ENCODE peak calls at places on chromosomes 5 and 9, in five cellular contexts. A, J, K, X and W are unnamed samples.
A peak's percentile ranks its signal among the peaks of the same experiment; 100 is the strongest.

GRCh38 chr5:168479166-168479565 is 7.1 kb upstream of the RARS1 start:
- DNase-seq in A (peak; percentile 17), J (no peak), K (no peak), X (no peak), W (no peak)

GRCh38 chr5:137097203-137097602 is 401.9 kb downstream of the SPOCK1 start:
- DNase-seq in A (no peak), J (no peak), K (no peak), X (no peak), W (no peak)

GRCh38 chr9:131395027-131395744 is 1.3 kb downstream of the PRRC2B start:
- DNase-seq in A (no peak), J (no peak), K (no peak), X (no peak), W (peak; percentile 51)

GRCh38 chr5:132474131-132474723 is 16.3 kb downstream of the IRF1 start:
- DNase-seq in A (no peak), J (no peak), K (no peak), X (no peak), W (no peak)

GRCh38 chr5:151805414-151806225 is 33.9 kb downstream of the G3BP1 start:
- DNase-seq in A (no peak), J (no peak), K (no peak), X (no peak), W (no peak)

GRCh38 chr9:80605129-80605528 is 1033.4 kb downstream of the TLE4 start:
- DNase-seq in A (no peak), J (no peak), K (no peak), X (no peak), W (no peak)

GRCh38 chr9:108687360-108687981 is 168.3 kb downstream of the ACTL7B start:
- DNase-seq in A (peak; percentile 68), J (no peak), K (no peak), X (peak; percentile 38), W (no peak)

GRCh38 chr5:173530547-173530946 is 85.9 kb downstream of the BOD1 start:
- DNase-seq in A (peak; percentile 75), J (no peak), K (no peak), X (no peak), W (no peak)

GRCh38 chr9:83596899-83597504 is 25.9 kb upstream of the IDNK start:
- DNase-seq in A (no peak), J (no peak), K (peak; percentile 24), X (peak; percentile 27), W (peak; percentile 36)

GRCh38 chr5:150278916-150279315 is 10.7 kb downstream of the CAMK2A start:
- DNase-seq in A (no peak), J (no peak), K (no peak), X (peak; percentile 79), W (no peak)

GRCh38 chr5:61051267-61051666 is 106.3 kb downstream of the NDUFAF2 start:
- DNase-seq in A (no peak), J (no peak), K (no peak), X (peak; percentile 69), W (no peak)

GRCh38 chr5:31993182-31993961 is 180.7 kb downstream of the GOLPH3 start:
- DNase-seq in A (no peak), J (no peak), K (no peak), X (peak; percentile 47), W (no peak)

GRCh38 chr5:111948517-111948916 is 191.5 kb upstream of the NREP start:
- DNase-seq in A (no peak), J (no peak), K (no peak), X (peak; percentile 96), W (no peak)

GRCh38 chr9:31916591-31917223 is 467.7 kb upstream of the ACO1 start:
- DNase-seq in A (no peak), J (no peak), K (no peak), X (no peak), W (no peak)

GRCh38 chr5:77426670-77427069 is 65.4 kb downstream of the WDR41 start:
- DNase-seq in A (no peak), J (no peak), K (no peak), X (peak; percentile 73), W (no peak)

GRCh38 chr9:110583237-110583636 is 3.7 kb upstream of the SVEP1 start:
- DNase-seq in A (no peak), J (no peak), K (peak; percentile 29), X (peak; percentile 51), W (no peak)

GRCh38 chr5:132837868-132838267 is 7.4 kb upstream of the SHROOM1 start:
- DNase-seq in A (no peak), J (no peak), K (no peak), X (no peak), W (no peak)

GRCh38 chr5:106880656-106881055 is 790.1 kb downstream of the EFNA5 start:
- DNase-seq in A (no peak), J (no peak), K (no peak), X (no peak), W (no peak)

GRCh38 chr9:114171500-114171899 is 16.2 kb downstream of the COL27A1 start:
- DNase-seq in A (no peak), J (no peak), K (no peak), X (no peak), W (no peak)

GRCh38 chr5:9903806-9904205 is 273.7 kb upstream of the TAS2R1 start:
- DNase-seq in A (no peak), J (no peak), K (no peak), X (peak; percentile 64), W (no peak)

GRCh38 chr9:131755541-131756198 is 15.8 kb upstream of the RAPGEF1 start:
- DNase-seq in A (no peak), J (no peak), K (peak; percentile 64), X (peak; percentile 79), W (peak; percentile 87)

GRCh38 chr5:33371660-33372059 is 69.1 kb upstream of the TARS1 start:
- DNase-seq in A (no peak), J (no peak), K (no peak), X (no peak), W (no peak)

GRCh38 chr5:160555836-160556660 is 134.4 kb downstream of the PTTG1 start:
- DNase-seq in A (peak; percentile 75), J (no peak), K (no peak), X (no peak), W (peak; percentile 16)

GRCh38 chr5:124584991-124585715 is 161.3 kb downstream of the ZNF608 start:
- DNase-seq in A (no peak), J (no peak), K (no peak), X (no peak), W (no peak)

GRCh38 chr9:32472344-32472743 is 53.7 kb downstream of the RIGI start:
- DNase-seq in A (no peak), J (no peak), K (no peak), X (no peak), W (no peak)

GRCh38 chr9:93149361-93149760 is 15.3 kb upstream of the NINJ1 start:
- DNase-seq in A (no peak), J (no peak), K (no peak), X (no peak), W (no peak)

GRCh38 chr5:172533399-172534228 is 79.3 kb upstream of the SH3PXD2B start:
- DNase-seq in A (peak; percentile 92), J (no peak), K (no peak), X (no peak), W (no peak)

DNA sequence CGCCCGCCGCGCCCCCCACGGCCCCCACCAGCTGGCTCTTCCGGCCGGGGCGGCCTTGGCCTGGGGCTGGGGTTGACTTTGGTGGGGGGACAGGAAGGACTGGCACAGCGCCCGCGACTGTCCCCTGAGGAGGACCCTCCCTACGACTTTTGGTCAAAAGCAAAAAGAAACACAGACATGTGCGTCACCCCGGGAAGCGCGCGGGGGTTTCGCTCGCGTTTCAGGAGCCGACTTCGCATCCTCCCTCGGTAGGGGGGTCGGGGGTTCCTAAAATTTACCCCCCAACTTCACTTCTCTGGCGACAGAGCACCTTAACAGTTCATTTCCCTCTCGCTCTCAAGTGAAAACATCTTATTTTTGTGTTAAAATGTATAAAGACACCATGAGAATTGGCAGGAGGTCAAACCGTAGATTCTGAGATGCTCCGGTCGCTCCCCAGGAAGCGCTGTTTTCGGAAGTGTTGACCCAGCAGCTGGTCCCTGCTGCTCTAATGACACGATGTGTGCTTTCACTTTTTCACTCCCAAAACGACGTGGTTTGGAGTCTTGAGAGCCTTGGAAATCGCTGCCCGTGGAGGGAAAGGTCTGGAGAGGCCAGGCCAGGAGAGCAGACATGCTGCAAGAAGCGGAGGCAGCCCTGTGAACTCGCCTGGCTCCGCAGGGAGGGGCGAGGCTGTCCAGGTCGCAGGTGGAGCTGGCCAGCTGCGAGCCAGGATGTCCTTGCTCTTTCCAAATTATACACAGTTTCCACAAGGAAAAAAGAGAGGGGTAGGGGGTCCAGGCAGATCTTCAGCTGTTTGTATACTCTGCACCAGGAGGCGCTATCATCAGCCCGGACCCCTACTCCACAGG is 248.2 kb upstream of the ANKRD55 start:
- DNase-seq in A (no peak), J (no peak), K (peak; percentile 62), X (peak; percentile 27), W (peak; percentile 57)
- TF ChIP-seq CTCF in A (peak; percentile 14), J (peak; percentile 9), K (no peak), X (peak; percentile 71), W (peak; percentile 16)

DNA sequence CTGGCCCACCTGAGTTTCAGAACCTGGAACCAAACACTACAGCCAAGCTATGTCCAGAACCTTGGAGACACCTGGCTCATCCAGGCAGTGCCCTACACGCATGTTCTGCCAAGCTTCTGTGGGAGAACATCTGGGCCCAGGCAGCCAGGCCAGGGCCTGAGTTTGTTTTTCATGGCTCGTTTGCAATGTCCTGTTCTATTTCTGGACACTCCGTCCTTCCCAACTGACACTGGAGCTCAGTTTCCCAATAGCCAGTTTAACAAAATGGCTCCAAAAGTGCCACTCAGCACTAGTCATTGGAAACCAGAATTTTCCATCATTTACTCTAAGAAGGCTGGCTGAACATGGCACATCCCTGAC is 38.6 kb downstream of the SH3RF2 start:
- DNase-seq in A (no peak), J (no peak), K (no peak), X (no peak), W (peak; percentile 64)
- H3K27ac ChIP-seq in A (no peak overlapping the region), J (no peak overlapping the region), K (no peak overlapping the region), X (no peak overlapping the region), W (peak overlapping the region; percentile 77)

GRCh38 chr9:74500584-74500924 is 3.4 kb downstream of the RORB start:
- DNase-seq in A (no peak), J (no peak), K (no peak), X (no peak), W (no peak)

GRCh38 chr9:74498616-74499095 is 1.5 kb downstream of the RORB start:
- DNase-seq in A (no peak), J (no peak), K (no peak), X (no peak), W (no peak)

GRCh38 chr9:74499770-74500583 is 2.8 kb downstream of the RORB start:
- DNase-seq in A (no peak), J (no peak), K (no peak), X (no peak), W (no peak)

GRCh38 chr9:74497750-74498615 is 848 bp downstream of the RORB start:
- DNase-seq in A (no peak), J (no peak), K (no peak), X (no peak), W (no peak)

DNA sequence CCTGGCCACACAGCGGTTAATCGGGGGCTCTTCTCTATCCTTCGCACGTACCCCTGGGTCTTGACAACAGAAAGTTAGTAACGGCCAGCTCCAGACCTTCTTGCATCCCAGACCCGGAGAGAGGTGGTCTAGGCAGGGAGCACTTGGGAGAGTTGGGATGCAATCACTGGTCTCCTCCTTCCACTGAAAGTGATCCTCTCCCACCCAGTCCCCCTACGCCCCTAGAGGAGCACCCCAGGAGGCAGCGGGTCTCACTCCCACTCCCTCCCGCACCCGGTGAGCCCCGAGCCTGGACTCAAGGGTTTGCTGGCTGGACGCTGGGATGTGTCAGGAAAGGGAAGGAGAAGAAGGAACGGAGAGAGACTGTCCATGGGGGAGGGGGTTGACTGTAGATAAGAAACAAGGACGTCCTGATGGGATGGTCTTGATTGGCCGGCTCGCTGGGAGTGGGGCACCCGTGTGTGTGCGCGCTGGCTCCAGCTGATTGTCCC is 2.0 kb downstream of the RORB start:
- DNase-seq in A (no peak), J (no peak), K (no peak), X (no peak), W (no peak)
- H3K4me3 ChIP-seq in A (peak overlapping the region; percentile 54), J (peak overlapping the region; percentile 51), K (peak overlapping the region; percentile 18), X (peak overlapping the region; percentile 66), W (no peak overlapping the region)

GRCh38 chr9:137222190-137223077 is at the start of gene RNF208:
- DNase-seq in A (no peak), J (no peak), K (peak; percentile 49), X (no peak), W (no peak)
- TF ChIP-seq CTCF in A (no peak), J (no peak), K (no peak), X (no peak), W (no peak)